ENCODE peak calls at places on chromosome 12, in five cellular contexts. V, J, M, U and B are unnamed samples.

GRCh38 chr12:51827925-51828818 is 20.3 kb downstream of the FIGNL2 start:
- DNase-seq in U (no peak), J (peak; percentile 82), V (peak; percentile 50), M (peak; percentile 87), B (no peak)

GRCh38 chr12:14995583-14996425 is 23.0 kb downstream of the PDE6H start:
- DNase-seq in U (peak; percentile 37), M (peak; percentile 61), V (peak; percentile 80), J (no peak), B (no peak)

GRCh38 chr12:30725739-30726138 is 29.0 kb downstream of the CAPRIN2 start:
- DNase-seq in U (peak; percentile 31), M (peak; percentile 89), V (peak; percentile 81), J (no peak), B (no peak)

GRCh38 chr12:30111719-30112118 is 328.0 kb upstream of the TMTC1 start:
- DNase-seq in U (no peak), V (no peak), M (no peak), J (no peak), B (no peak)

GRCh38 chr12:131005161-131006035 is 51.7 kb downstream of the ADGRD1 start:
- DNase-seq in V (no peak), U (no peak), M (no peak), J (no peak), B (no peak)

GRCh38 chr12:122839907-122840554 is 4.8 kb downstream of the HIP1R start:
- DNase-seq in J (no peak), V (no peak), M (no peak), U (no peak), B (no peak)

GRCh38 chr12:132191715-132192553 is 47.7 kb downstream of the NOC4L start:
- DNase-seq in U (no peak), J (no peak), M (no peak), V (no peak), B (no peak)

GRCh38 chr12:89863332-89863938 is 154.8 kb upstream of the ATP2B1 start:
- DNase-seq in M (no peak), U (no peak), V (no peak), J (no peak), B (no peak)

GRCh38 chr12:90979936-90980335 is 24.8 kb downstream of the EPYC start:
- DNase-seq in J (no peak), U (peak; percentile 61), M (no peak), V (peak; percentile 53), B (no peak)

GRCh38 chr12:116656371-116656770 is 81.5 kb downstream of the SPRING1 start:
- DNase-seq in J (no peak), M (no peak), U (no peak), V (peak; percentile 74), B (no peak)

GRCh38 chr12:24404086-24404815 is 454.8 kb upstream of the SOX5 start:
- DNase-seq in M (peak; percentile 61), U (no peak), V (peak; percentile 5), J (no peak), B (no peak)

GRCh38 chr12:6430124-6430989 is 14.4 kb upstream of the CD27 start:
- DNase-seq in U (peak; percentile 96), M (peak; percentile 96), V (peak; percentile 99), J (peak; percentile 81), B (no peak)

GRCh38 chr12:23824358-23824757 is 125.1 kb downstream of the SOX5 start:
- DNase-seq in U (no peak), M (no peak), V (no peak), J (no peak), B (no peak)

GRCh38 chr12:7806863-7807487 is 17.8 kb downstream of the NANOG start:
- DNase-seq in V (peak; percentile 75), J (peak; percentile 76), U (peak; percentile 23), M (peak; percentile 49), B (peak; percentile 85)

DNA sequence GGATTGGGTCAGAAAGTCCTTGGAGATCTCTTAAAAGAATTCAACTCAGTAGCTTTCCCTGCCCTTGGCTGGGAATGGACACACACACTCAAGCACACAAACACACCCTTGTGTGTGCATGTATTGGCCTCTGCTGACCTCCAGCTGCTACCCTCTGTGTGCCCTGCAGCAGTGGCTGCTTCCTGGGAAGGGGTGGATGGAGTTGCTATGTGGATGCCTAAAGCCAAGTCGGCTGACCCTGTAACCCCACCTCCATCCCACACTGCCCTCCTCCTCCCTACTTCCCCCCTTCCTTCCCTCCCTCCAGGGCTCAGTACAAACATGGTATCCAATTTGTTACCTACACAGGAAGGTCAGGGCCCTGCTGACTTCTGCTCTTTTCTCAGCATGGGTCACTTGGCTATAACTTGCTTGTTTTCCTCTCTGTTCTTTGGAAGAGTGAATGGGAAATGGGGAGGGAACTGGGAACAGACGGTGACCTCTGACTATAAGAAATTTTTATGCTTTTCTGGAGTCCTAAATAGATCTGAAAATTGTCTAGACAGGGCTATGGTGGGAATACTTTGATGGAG is 351.6 kb upstream of the TBX3 start:
- DNase-seq in V (no peak), J (no peak), U (no peak), M (no peak), B (no peak)
- TF ChIP-seq CTCF in V (no peak), J (no peak), U (no peak), M (no peak), B (no peak)

GRCh38 chr12:112750971-112751370 is 40.6 kb upstream of the RPH3A start:
- DNase-seq in M (peak; percentile 18), J (no peak), V (peak; percentile 2), U (no peak), B (no peak)
- TF ChIP-seq CTCF in M (no peak), J (no peak), V (no peak), U (no peak), B (no peak)

GRCh38 chr12:47818701-47819543 is 781 bp downstream of the HDAC7 start:
- DNase-seq in M (no peak), U (no peak), V (no peak), J (peak; percentile 70), B (peak; percentile 77)
- TF ChIP-seq CTCF in M (peak; percentile 34), U (peak; percentile 43), V (peak; percentile 22), J (no peak), B (no peak)

GRCh38 chr12:102765736-102766135 is 151.3 kb downstream of the PAH start:
- DNase-seq in J (no peak), V (no peak), M (peak; percentile 31), U (peak; percentile 7), B (no peak)

GRCh38 chr12:102769323-102769916 is 147.6 kb downstream of the PAH start:
- DNase-seq in U (peak; percentile 27), V (peak; percentile 67), M (peak; percentile 38), J (peak; percentile 62), B (peak; percentile 72)

GRCh38 chr12:102763016-102763415 is 154.0 kb downstream of the PAH start:
- DNase-seq in M (no peak), U (no peak), J (no peak), V (no peak), B (no peak)

DNA sequence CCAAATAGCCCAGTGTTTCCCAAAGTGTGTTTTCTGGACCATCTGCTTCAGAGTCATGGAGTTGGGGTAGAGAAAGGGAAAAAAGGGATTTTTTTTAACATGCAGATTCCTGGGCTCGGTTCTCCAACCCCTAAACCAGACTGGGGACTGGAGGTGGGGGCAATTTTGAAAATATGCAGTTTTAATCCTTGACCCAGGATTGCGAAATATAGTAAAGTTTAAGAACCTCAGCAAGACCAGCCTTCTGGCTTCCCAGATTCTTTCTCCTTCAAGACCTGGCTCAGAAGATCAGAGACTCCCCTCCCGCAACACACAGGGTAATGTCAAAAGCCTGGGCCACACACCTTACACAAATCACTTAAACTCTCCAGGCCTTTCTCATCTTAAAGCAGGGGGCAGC is 150.1 kb downstream of the PAH start:
- DNase-seq in U (no peak), V (no peak), J (no peak), M (no peak), B (no peak)
- TF ChIP-seq CTCF in U (no peak), V (no peak), J (no peak), M (no peak), B (no peak)

GRCh38 chr12:40262657-40263056 is 37.9 kb downstream of the LRRK2 start:
- DNase-seq in J (no peak), V (no peak), U (no peak), M (no peak), B (no peak)
- TF ChIP-seq CTCF in J (no peak), V (no peak), U (no peak), M (no peak), B (no peak)